ENCODE peak calls at places on chromosomes 4 and X, in eight cellular contexts. One of them, this sample, is unnamed.
A peak's percentile ranks its signal among the peaks of the same experiment; 100 is the strongest.

GRCh38 chr4:1981251-1982055 is 27.3 kb downstream of the NELFA start:
- DNase-seq in heart left ventricle: no peak
- DNase-seq in LoVo: no peak
- DNase-seq in thoracic aorta: no peak
- DNase-seq in amygdala: no peak
- DNase-seq in PC-3: no peak
- DNase-seq in activated CD8-positive, alpha-beta memory T cell treated with anti-CD3 and anti-CD28 coated beads, Interleukin-2, amount 50 U/mL, for 48 hours: peak; percentile 54
- DNase-seq in AG08395: peak; percentile 57
- DNase-seq in this sample: no peak

GRCh38 chr4:161929966-161930365 is 233.8 kb downstream of the FSTL5 start:
- DNase-seq in AG08395: peak; percentile 15
- DNase-seq in thoracic aorta: no peak
- DNase-seq in heart left ventricle: no peak
- DNase-seq in amygdala: no peak
- DNase-seq in PC-3: peak; percentile 6
- DNase-seq in LoVo: no peak
- DNase-seq in activated CD8-positive, alpha-beta memory T cell treated with anti-CD3 and anti-CD28 coated beads, Interleukin-2, amount 50 U/mL, for 48 hours: no peak
- DNase-seq in this sample: no peak

GRCh38 chr4:89249313-89249712 is 58.3 kb downstream of the GPRIN3 start:
- DNase-seq in amygdala: no peak
- DNase-seq in heart left ventricle: no peak
- DNase-seq in PC-3: no peak
- DNase-seq in LoVo: no peak
- DNase-seq in activated CD8-positive, alpha-beta memory T cell treated with anti-CD3 and anti-CD28 coated beads, Interleukin-2, amount 50 U/mL, for 48 hours: no peak
- DNase-seq in thoracic aorta: no peak
- DNase-seq in AG08395: no peak
- DNase-seq in this sample: no peak

GRCh38 chrX:118480172-118480571 is 15.4 kb upstream of the DOCK11 start:
- DNase-seq in LoVo: no peak
- DNase-seq in thoracic aorta: no peak
- DNase-seq in AG08395: no peak
- DNase-seq in heart left ventricle: no peak
- DNase-seq in amygdala: no peak
- DNase-seq in activated CD8-positive, alpha-beta memory T cell treated with anti-CD3 and anti-CD28 coated beads, Interleukin-2, amount 50 U/mL, for 48 hours: no peak
- DNase-seq in PC-3: no peak
- DNase-seq in this sample: no peak

GRCh38 chrX:21384178-21384577 is 10.0 kb downstream of the CNKSR2 start:
- DNase-seq in AG08395: no peak
- DNase-seq in heart left ventricle: no peak
- DNase-seq in thoracic aorta: no peak
- DNase-seq in amygdala: no peak
- DNase-seq in activated CD8-positive, alpha-beta memory T cell treated with anti-CD3 and anti-CD28 coated beads, Interleukin-2, amount 50 U/mL, for 48 hours: no peak
- DNase-seq in LoVo: no peak
- DNase-seq in PC-3: no peak
- DNase-seq in this sample: no peak

GRCh38 chr4:53591372-53591892 is at the start of gene LNX1:
- DNase-seq in thoracic aorta: no peak
- DNase-seq in activated CD8-positive, alpha-beta memory T cell treated with anti-CD3 and anti-CD28 coated beads, Interleukin-2, amount 50 U/mL, for 48 hours: no peak
- DNase-seq in PC-3: peak; percentile 93
- DNase-seq in AG08395: no peak
- DNase-seq in heart left ventricle: no peak
- DNase-seq in amygdala: no peak
- DNase-seq in LoVo: peak; percentile 81
- DNase-seq in this sample: peak; percentile 21

GRCh38 chr4:184960505-184960971 is 57.8 kb upstream of the HELT start:
- DNase-seq in activated CD8-positive, alpha-beta memory T cell treated with anti-CD3 and anti-CD28 coated beads, Interleukin-2, amount 50 U/mL, for 48 hours: no peak
- DNase-seq in thoracic aorta: no peak
- DNase-seq in LoVo: no peak
- DNase-seq in heart left ventricle: no peak
- DNase-seq in amygdala: no peak
- DNase-seq in AG08395: no peak
- DNase-seq in PC-3: no peak
- DNase-seq in this sample: no peak

GRCh38 chrX:154526901-154527675 is 11.1 kb upstream of the FAM3A start:
- DNase-seq in thoracic aorta: no peak
- DNase-seq in heart left ventricle: peak; percentile 81
- DNase-seq in AG08395: peak; percentile 63
- DNase-seq in LoVo: peak; percentile 60
- DNase-seq in activated CD8-positive, alpha-beta memory T cell treated with anti-CD3 and anti-CD28 coated beads, Interleukin-2, amount 50 U/mL, for 48 hours: peak; percentile 73
- DNase-seq in amygdala: peak; percentile 30
- DNase-seq in PC-3: peak; percentile 82
- DNase-seq in this sample: no peak